ENCODE peak calls at places on chromosomes 12 and 14, in five cellular contexts. H, K, J, V and B are unnamed samples.

GRCh38 chr12:121754836-121755235 is 38.7 kb downstream of the RHOF start:
- DNase-seq in H (no peak), K (no peak), J (no peak), V (no peak), B (no peak)

GRCh38 chr12:55619352-55620138 is 17.1 kb upstream of the OR10P1 start:
- DNase-seq in H (no peak), K (peak; percentile 42), J (peak; percentile 39), V (no peak), B (peak; percentile 70)

GRCh38 chr12:120950807-120951206 is 27.5 kb upstream of the HNF1A start:
- DNase-seq in H (no peak), K (no peak), J (no peak), V (no peak), B (no peak)

GRCh38 chr14:54730156-54730961 is 163.4 kb downstream of the SAMD4A start:
- DNase-seq in H (no peak), K (peak; percentile 54), J (peak; percentile 33), V (peak; percentile 60), B (peak; percentile 60)

GRCh38 chr12:75641031-75641780 is 129.8 kb upstream of the KRR1 start:
- DNase-seq in H (peak; percentile 2), K (peak; percentile 51), J (no peak), V (no peak), B (peak; percentile 71)

GRCh38 chr12:122851820-122852219 is 16.6 kb downstream of the HIP1R start:
- DNase-seq in H (no peak), K (no peak), J (peak; percentile 59), V (no peak), B (no peak)

GRCh38 chr12:102043928-102044327 is 17.9 kb downstream of the WASHC3 start:
- DNase-seq in H (no peak), K (peak; percentile 25), J (no peak), V (no peak), B (no peak)

GRCh38 chr12:119693511-119693910 is 25.6 kb downstream of the PRKAB1 start:
- DNase-seq in H (no peak), K (no peak), J (no peak), V (no peak), B (no peak)

GRCh38 chr14:32201196-32201815 is 539 bp upstream of the RNU6-7 start:
- DNase-seq in H (peak; percentile 62), K (peak; percentile 90), J (peak; percentile 83), V (peak; percentile 91), B (peak; percentile 73)

GRCh38 chr12:97899956-97900355 is 437.4 kb downstream of the RMST start:
- DNase-seq in H (no peak), K (no peak), J (no peak), V (no peak), B (no peak)

GRCh38 chr14:51419685-51420084 is 179.6 kb downstream of the TMX1 start:
- DNase-seq in H (no peak), K (peak; percentile 14), J (no peak), V (no peak), B (no peak)

GRCh38 chr12:53427905-53428594 is 4.4 kb downstream of the AMHR2 start:
- DNase-seq in H (no peak), K (peak; percentile 70), J (no peak), V (no peak), B (no peak)

GRCh38 chr14:100573757-100574641 is 13.2 kb downstream of the BEGAIN start:
- DNase-seq in H (no peak), K (no peak), J (no peak), V (no peak), B (no peak)

GRCh38 chr12:92094751-92095161 is 50.9 kb downstream of the BTG1 start:
- DNase-seq in H (no peak), K (no peak), J (no peak), V (no peak), B (no peak)

GRCh38 chr12:51687142-51687935 is 96.3 kb downstream of the SCN8A start:
- DNase-seq in H (no peak), K (no peak), J (no peak), V (no peak), B (no peak)

GRCh38 chr12:48681416-48681737 is 661 bp downstream of the KANSL2 start:
- DNase-seq in H (no peak), K (no peak), J (no peak), V (no peak), B (peak; percentile 12)

GRCh38 chr14:35332517-35333346 is 40.5 kb downstream of the PSMA6 start:
- DNase-seq in H (peak; percentile 18), K (peak; percentile 71), J (no peak), V (no peak), B (peak; percentile 44)